ENCODE peak calls at places on chromosomes 4 and X, in five cellular contexts. One of them, this sample, is unnamed.

GRCh38 chr4:8348071-8348470 is 78.5 kb downstream of the HTRA3 start:
- DNase-seq in testis: no peak
- DNase-seq in HuH-7: no peak
- DNase-seq in germinal center: no peak
- DNase-seq in activated T-helper 1 cell treated with anti-CD3 and anti-CD28 coated beads, Interleukin-2, amount 50 U/mL, for 16 hours: no peak
- DNase-seq in this sample: no peak

GRCh38 chrX:56792270-56793111 is 63.4 kb downstream of the NBDY start:
- DNase-seq in testis: no peak
- DNase-seq in germinal center: no peak
- DNase-seq in HuH-7: no peak
- DNase-seq in activated T-helper 1 cell treated with anti-CD3 and anti-CD28 coated beads, Interleukin-2, amount 50 U/mL, for 16 hours: no peak
- DNase-seq in this sample: no peak

GRCh38 chr4:2929469-2929868 is 33.7 kb downstream of the NOP14 start:
- DNase-seq in germinal center: no peak
- DNase-seq in activated T-helper 1 cell treated with anti-CD3 and anti-CD28 coated beads, Interleukin-2, amount 50 U/mL, for 16 hours: no peak
- DNase-seq in HuH-7: no peak
- DNase-seq in testis: no peak
- DNase-seq in this sample: no peak

GRCh38 chr4:13159041-13159620 is 325.0 kb downstream of the RAB28 start:
- DNase-seq in testis: no peak
- DNase-seq in HuH-7: no peak
- DNase-seq in activated T-helper 1 cell treated with anti-CD3 and anti-CD28 coated beads, Interleukin-2, amount 50 U/mL, for 16 hours: no peak
- DNase-seq in germinal center: no peak
- DNase-seq in this sample: no peak

GRCh38 chr4:153497091-153497531 is 31.0 kb downstream of the TMEM131L start:
- DNase-seq in testis: no peak
- DNase-seq in germinal center: no peak
- DNase-seq in activated T-helper 1 cell treated with anti-CD3 and anti-CD28 coated beads, Interleukin-2, amount 50 U/mL, for 16 hours: no peak
- DNase-seq in HuH-7: no peak
- DNase-seq in this sample: no peak

GRCh38 chrX:103362504-103362903 is 6.2 kb downstream of the TCEAL9 start:
- DNase-seq in testis: no peak
- DNase-seq in HuH-7: no peak
- DNase-seq in activated T-helper 1 cell treated with anti-CD3 and anti-CD28 coated beads, Interleukin-2, amount 50 U/mL, for 16 hours: no peak
- DNase-seq in germinal center: no peak
- DNase-seq in this sample: no peak

GRCh38 chr4:84647307-84647884 is 64.5 kb downstream of the CDS1 start:
- DNase-seq in activated T-helper 1 cell treated with anti-CD3 and anti-CD28 coated beads, Interleukin-2, amount 50 U/mL, for 16 hours: no peak
- DNase-seq in testis: no peak
- DNase-seq in germinal center: no peak
- DNase-seq in HuH-7: no peak
- DNase-seq in this sample: no peak

GRCh38 chrX:97556359-97556758 is 672.7 kb downstream of the RPA4 start:
- DNase-seq in testis: no peak
- DNase-seq in activated T-helper 1 cell treated with anti-CD3 and anti-CD28 coated beads, Interleukin-2, amount 50 U/mL, for 16 hours: no peak
- DNase-seq in germinal center: no peak
- DNase-seq in HuH-7: no peak
- DNase-seq in this sample: no peak

GRCh38 chrX:115030635-115031034 is 13.2 kb upstream of the IL13RA2 start:
- DNase-seq in germinal center: no peak
- DNase-seq in testis: no peak
- DNase-seq in HuH-7: no peak
- DNase-seq in activated T-helper 1 cell treated with anti-CD3 and anti-CD28 coated beads, Interleukin-2, amount 50 U/mL, for 16 hours: no peak
- DNase-seq in this sample: no peak

GRCh38 chr4:55866290-55866907 is 13.0 kb downstream of the EXOC1 start:
- DNase-seq in germinal center: no peak
- DNase-seq in testis: no peak
- DNase-seq in HuH-7: no peak
- DNase-seq in activated T-helper 1 cell treated with anti-CD3 and anti-CD28 coated beads, Interleukin-2, amount 50 U/mL, for 16 hours: no peak
- DNase-seq in this sample: peak

GRCh38 chr4:121951570-121952110 is at the start of gene TRPC3:
- DNase-seq in activated T-helper 1 cell treated with anti-CD3 and anti-CD28 coated beads, Interleukin-2, amount 50 U/mL, for 16 hours: no peak
- DNase-seq in testis: peak
- DNase-seq in germinal center: peak
- DNase-seq in HuH-7: peak
- DNase-seq in this sample: peak

GRCh38 chrX:572490-573124 is 58.0 kb upstream of the SHOX start:
- DNase-seq in testis: no peak
- DNase-seq in activated T-helper 1 cell treated with anti-CD3 and anti-CD28 coated beads, Interleukin-2, amount 50 U/mL, for 16 hours: no peak
- DNase-seq in HuH-7: no peak
- DNase-seq in germinal center: no peak
- DNase-seq in this sample: no peak

GRCh38 chr4:67881226-67881625 is 2.6 kb downstream of the TMPRSS11D start:
- DNase-seq in testis: no peak
- DNase-seq in germinal center: no peak
- DNase-seq in HuH-7: no peak
- DNase-seq in activated T-helper 1 cell treated with anti-CD3 and anti-CD28 coated beads, Interleukin-2, amount 50 U/mL, for 16 hours: no peak
- DNase-seq in this sample: no peak

GRCh38 chrX:39709364-39709763 is 388.4 kb downstream of the BCOR start:
- DNase-seq in HuH-7: no peak
- DNase-seq in germinal center: no peak
- DNase-seq in testis: no peak
- DNase-seq in activated T-helper 1 cell treated with anti-CD3 and anti-CD28 coated beads, Interleukin-2, amount 50 U/mL, for 16 hours: no peak
- DNase-seq in this sample: no peak

GRCh38 chr4:130648570-130648969 is 1552.6 kb downstream of the C4orf33 start:
- DNase-seq in testis: no peak
- DNase-seq in germinal center: no peak
- DNase-seq in HuH-7: no peak
- DNase-seq in activated T-helper 1 cell treated with anti-CD3 and anti-CD28 coated beads, Interleukin-2, amount 50 U/mL, for 16 hours: no peak
- DNase-seq in this sample: no peak

GRCh38 chr4:163048447-163048846 is 118.2 kb downstream of the NAF1 start:
- DNase-seq in testis: peak
- DNase-seq in germinal center: peak
- DNase-seq in activated T-helper 1 cell treated with anti-CD3 and anti-CD28 coated beads, Interleukin-2, amount 50 U/mL, for 16 hours: no peak
- DNase-seq in HuH-7: peak
- DNase-seq in this sample: peak

GRCh38 chr4:73223258-73223651 is 35.3 kb downstream of the ANKRD17 start:
- DNase-seq in activated T-helper 1 cell treated with anti-CD3 and anti-CD28 coated beads, Interleukin-2, amount 50 U/mL, for 16 hours: no peak
- DNase-seq in testis: no peak
- DNase-seq in HuH-7: no peak
- DNase-seq in germinal center: no peak
- DNase-seq in this sample: no peak